ENCODE peak calls at places on chromosomes 3 and 15, in five cellular contexts. C, J, M, X and W are unnamed samples.

GRCh38 chr3:190323241-190323617 is 983 bp upstream of the CLDN1 start:
- DNase-seq in C (peak; percentile 36), X (no peak), M (no peak), J (no peak), W (peak; percentile 43)

GRCh38 chr3:194147679-194148078 is 11.7 kb downstream of the HES1 start:
- DNase-seq in M (no peak), J (no peak), C (no peak), X (no peak), W (no peak)

GRCh38 chr3:156615592-156616173 is 58.7 kb upstream of the TIPARP start:
- DNase-seq in M (no peak), X (peak; percentile 40), J (no peak), C (peak; percentile 96), W (peak; percentile 95)

GRCh38 chr3:107997666-107998065 is 93.2 kb downstream of the CD47 start:
- DNase-seq in C (peak; percentile 54), X (no peak), M (no peak), J (no peak), W (peak; percentile 53)

GRCh38 chr3:178492496-178492895 is 43.7 kb upstream of the KCNMB2 start:
- DNase-seq in M (no peak), J (no peak), X (no peak), C (no peak), W (no peak)

GRCh38 chr3:193314161-193314560 is 64.4 kb downstream of the ATP13A5 start:
- DNase-seq in J (no peak), C (no peak), X (no peak), M (no peak), W (no peak)

GRCh38 chr3:71064976-71065763 is 518.4 kb downstream of the FOXP1 start:
- DNase-seq in M (no peak), J (peak; percentile 70), C (peak; percentile 47), X (peak; percentile 62), W (no peak)

GRCh38 chr3:129023909-129024308 is 22.8 kb downstream of the EFCC1 start:
- DNase-seq in J (no peak), C (no peak), M (no peak), X (no peak), W (no peak)

GRCh38 chr15:73114064-73114463 is 61.8 kb downstream of the NEO1 start:
- DNase-seq in C (no peak), J (no peak), X (no peak), M (no peak), W (no peak)

GRCh38 chr3:20104167-20104661 is 64.0 kb downstream of the KAT2B start:
- DNase-seq in C (no peak), J (no peak), M (no peak), X (peak; percentile 89), W (no peak)

GRCh38 chr15:22895465-22896190 is 57.2 kb downstream of the NIPA2 start:
- DNase-seq in X (peak; percentile 99), J (peak; percentile 56), M (peak; percentile 77), C (peak; percentile 21), W (peak; percentile 9)

GRCh38 chr3:42635111-42635510 is 18.4 kb upstream of the ZBTB47 start:
- DNase-seq in X (no peak), C (peak; percentile 27), J (no peak), M (no peak), W (peak; percentile 16)

GRCh38 chr3:38574411-38575278 is 74.8 kb downstream of the SCN5A start:
- DNase-seq in C (no peak), J (no peak), X (no peak), M (no peak), W (no peak)

GRCh38 chr15:38226867-38227266 is 25.8 kb upstream of the SPRED1 start:
- DNase-seq in J (peak; percentile 87), X (no peak), M (peak; percentile 85), C (peak; percentile 88), W (peak; percentile 87)

GRCh38 chr15:39084683-39085530 is 496.0 kb upstream of the THBS1 start:
- DNase-seq in X (peak; percentile 6), C (peak; percentile 92), J (peak; percentile 27), M (no peak), W (peak; percentile 91)

GRCh38 chr3:102165367-102165766 is 269.4 kb upstream of the ZPLD1 start:
- DNase-seq in M (no peak), C (peak; percentile 91), X (no peak), J (no peak), W (peak; percentile 91)

GRCh38 chr3:156750874-156751245 is 75.3 kb upstream of the LEKR1 start:
- DNase-seq in M (no peak), J (no peak), X (no peak), C (peak; percentile 78), W (peak; percentile 72)

GRCh38 chr15:92074646-92075045 is 221.1 kb downstream of the SLCO3A1 start:
- DNase-seq in X (no peak), C (peak; percentile 58), M (no peak), J (no peak), W (peak; percentile 40)

GRCh38 chr15:22240951-22241350 is 160.6 kb downstream of the OR4M2 start:
- DNase-seq in C (no peak), M (no peak), J (no peak), X (no peak), W (no peak)

GRCh38 chr15:57732526-57733331 is 26.2 kb downstream of the POLR2M start:
- DNase-seq in X (peak; percentile 47), J (peak; percentile 64), C (peak; percentile 45), M (peak; percentile 48), W (peak; percentile 35)

GRCh38 chr3:108092556-108092955 is 1.7 kb upstream of the CD47 start:
- DNase-seq in M (no peak), C (no peak), X (no peak), J (no peak), W (no peak)

GRCh38 chr3:39376929-39377634 is 6.1 kb upstream of the SLC25A38 start:
- DNase-seq in J (no peak), C (no peak), M (no peak), X (no peak), W (no peak)

GRCh38 chr3:134721214-134721613 is 70.4 kb upstream of the KY start:
- DNase-seq in C (no peak), J (no peak), M (no peak), X (peak; percentile 4), W (no peak)

DNA sequence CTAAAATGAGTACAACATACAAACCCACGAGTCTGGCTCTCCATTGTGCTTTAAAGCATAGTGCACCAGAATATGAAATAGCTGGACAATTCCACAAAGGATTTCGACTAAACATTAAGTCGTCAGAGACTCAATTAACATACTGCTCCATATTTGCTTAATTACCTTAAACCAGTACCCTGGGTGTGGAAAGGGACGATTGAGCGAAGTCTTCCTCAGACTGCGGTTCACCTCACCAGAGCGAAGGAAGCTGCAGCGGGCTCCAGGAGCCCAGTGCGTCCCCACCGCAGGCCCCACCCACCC is 218 bp upstream of the TRPC1 start:
- DNase-seq in M (no peak), C (no peak), J (no peak), X (no peak), W (no peak)
- H3K9ac ChIP-seq in M (peak overlapping the region; percentile 38), C (no peak overlapping the region), J (no peak overlapping the region), X (no peak overlapping the region), W (peak overlapping the region; percentile 96)

GRCh38 chr3:172083995-172084409 is 44.6 kb downstream of the FNDC3B start:
- DNase-seq in M (no peak), C (no peak), X (no peak), J (no peak), W (no peak)
- H3K9ac ChIP-seq in M (no peak overlapping the region), C (no peak overlapping the region), X (no peak overlapping the region), J (no peak overlapping the region), W (no peak overlapping the region)

DNA sequence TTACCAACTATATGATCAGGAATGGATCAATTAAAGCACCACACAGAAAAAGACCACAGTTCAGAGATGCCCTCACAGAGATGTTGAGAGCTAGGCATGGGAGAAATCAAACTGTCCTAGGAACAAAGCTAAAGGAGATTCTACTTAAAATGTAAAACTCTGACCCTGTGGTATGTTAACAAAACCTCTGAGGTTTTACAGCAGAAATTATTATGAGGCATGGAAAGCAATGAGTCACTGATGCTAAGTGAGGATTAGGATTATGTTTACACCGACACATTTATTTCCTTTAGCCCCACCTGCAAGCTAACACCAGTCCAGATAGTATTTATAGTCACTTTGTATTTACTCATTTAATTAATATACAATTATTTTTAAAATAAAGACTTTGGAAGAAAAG is 1242.2 kb downstream of the OTOL1 start:
- DNase-seq in X (no peak), M (no peak), C (peak; percentile 21), J (no peak), W (peak; percentile 18)
- H3K9ac ChIP-seq in X (no peak overlapping the region), M (no peak overlapping the region), C (no peak overlapping the region), J (no peak overlapping the region), W (no peak overlapping the region)

DNA sequence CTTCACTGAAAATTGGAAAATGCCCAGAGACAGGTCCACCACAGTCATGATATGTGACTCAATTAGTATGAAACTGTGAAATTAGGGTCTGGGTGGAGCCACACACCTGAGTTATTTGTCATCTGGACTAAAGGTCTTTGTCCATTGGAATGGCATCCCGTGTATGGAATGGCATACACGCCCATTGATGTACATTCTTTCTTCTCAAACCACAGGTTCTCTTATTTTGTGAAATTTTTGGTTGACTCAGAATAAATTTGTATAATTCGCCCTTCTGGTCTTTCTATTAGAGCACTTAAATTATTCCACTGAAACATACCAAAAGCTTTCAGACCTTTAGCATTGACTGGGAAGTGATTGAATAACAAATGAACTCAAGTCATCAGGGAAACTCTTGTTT is 66.8 kb upstream of the UBE2E1 start:
- DNase-seq in M (peak; percentile 74), C (peak; percentile 53), X (peak; percentile 88), J (no peak), W (peak; percentile 40)
- H3K9ac ChIP-seq in M (peak overlapping the region; percentile 49), C (no peak overlapping the region), X (no peak overlapping the region), J (no peak overlapping the region), W (peak overlapping the region; percentile 12)

GRCh38 chr3:15794842-15795562 is 2.8 kb downstream of the ANKRD28 start:
- DNase-seq in X (no peak), C (no peak), J (no peak), M (no peak), W (no peak)
- H3K9ac ChIP-seq in X (no peak overlapping the region), C (peak overlapping the region; percentile 81), J (no peak overlapping the region), M (no peak overlapping the region), W (peak overlapping the region; percentile 94)

DNA sequence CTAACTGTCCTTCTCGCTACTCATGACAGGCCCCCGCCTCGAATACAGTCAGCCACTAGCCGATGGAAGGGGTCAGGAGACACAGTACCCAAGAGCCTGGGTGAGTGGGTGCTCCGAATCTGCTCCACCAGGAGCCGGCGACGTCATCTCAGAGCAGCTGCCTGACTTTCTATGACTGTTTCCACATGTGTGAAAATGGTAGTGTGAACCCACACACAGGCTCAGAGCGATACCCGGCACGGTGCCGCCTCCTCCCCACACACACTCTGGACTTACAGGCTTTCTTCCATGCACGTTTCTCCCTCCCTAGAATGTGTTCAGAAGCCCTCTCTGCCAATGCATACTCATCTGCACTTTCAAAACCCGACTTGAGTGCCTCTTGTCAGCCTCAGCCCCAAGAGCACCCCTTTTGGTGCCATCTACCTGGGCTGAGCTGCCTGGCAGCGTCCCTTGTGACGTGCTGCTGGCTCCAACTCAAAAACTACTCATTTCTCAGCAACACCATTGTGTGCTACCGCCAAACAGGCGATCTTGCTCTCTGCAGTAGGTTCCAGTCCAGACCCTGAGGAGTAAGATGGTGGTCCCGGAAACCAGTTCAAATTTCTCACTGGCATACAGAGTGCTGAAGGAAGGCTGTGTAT is 29.7 kb downstream of the VGLL4 start:
- DNase-seq in C (no peak), J (no peak), M (no peak), X (no peak), W (no peak)
- H3K9ac ChIP-seq in C (no peak overlapping the region), J (no peak overlapping the region), M (no peak overlapping the region), X (no peak overlapping the region), W (no peak overlapping the region)

GRCh38 chr3:61182648-61183047 is 68.6 kb downstream of the FHIT start:
- DNase-seq in J (no peak), C (no peak), X (no peak), M (no peak), W (no peak)
- H3K9ac ChIP-seq in J (no peak overlapping the region), C (no peak overlapping the region), X (no peak overlapping the region), M (no peak overlapping the region), W (no peak overlapping the region)

GRCh38 chr15:90230610-90231009 is 3.1 kb downstream of the CIB1 start:
- DNase-seq in M (no peak), X (no peak), C (no peak), J (no peak), W (no peak)
- H3K9ac ChIP-seq in M (no peak overlapping the region), X (no peak overlapping the region), C (no peak overlapping the region), J (peak overlapping the region; percentile 97), W (no peak overlapping the region)